ENCODE peak calls at places on chromosomes 16 and 17, in six cellular contexts. One of them, this sample, is unnamed.

GRCh38 chr16:20308801-20309590 is 18.3 kb downstream of the GP2 start:
- DNase-seq in AG10803: no peak
- DNase-seq in AG04449: no peak
- DNase-seq in PC-3: no peak
- DNase-seq in A549: no peak
- DNase-seq in endothelial cell of umbilical vein: no peak
- DNase-seq in this sample: no peak

GRCh38 chr17:15247891-15248529 is 17.1 kb downstream of the PMP22 start:
- DNase-seq in AG10803: peak
- DNase-seq in AG04449: no peak
- DNase-seq in PC-3: peak
- DNase-seq in A549: peak
- DNase-seq in endothelial cell of umbilical vein: peak
- DNase-seq in this sample: no peak

GRCh38 chr16:83968891-83969672 is 1.0 kb downstream of the NECAB2 start:
- DNase-seq in AG10803: no peak
- DNase-seq in AG04449: no peak
- DNase-seq in PC-3: no peak
- DNase-seq in A549: no peak
- DNase-seq in endothelial cell of umbilical vein: no peak
- DNase-seq in this sample: no peak

GRCh38 chr17:69634844-69635243 is 220.3 kb downstream of the MAP2K6 start:
- DNase-seq in AG10803: no peak
- DNase-seq in AG04449: no peak
- DNase-seq in PC-3: no peak
- DNase-seq in A549: no peak
- DNase-seq in endothelial cell of umbilical vein: no peak
- DNase-seq in this sample: no peak

GRCh38 chr17:62701706-62702085 is 74.2 kb downstream of the MRC2 start:
- DNase-seq in AG10803: no peak
- DNase-seq in AG04449: no peak
- DNase-seq in PC-3: no peak
- DNase-seq in A549: no peak
- DNase-seq in endothelial cell of umbilical vein: no peak
- DNase-seq in this sample: no peak

GRCh38 chr17:47997595-47997994 is 26.7 kb downstream of the CDK5RAP3 start:
- DNase-seq in AG10803: no peak
- DNase-seq in AG04449: no peak
- DNase-seq in PC-3: no peak
- DNase-seq in A549: no peak
- DNase-seq in endothelial cell of umbilical vein: no peak
- DNase-seq in this sample: no peak

GRCh38 chr16:73230651-73231050 is 182.7 kb upstream of the ZFHX3 start:
- DNase-seq in AG10803: no peak
- DNase-seq in AG04449: no peak
- DNase-seq in PC-3: no peak
- DNase-seq in A549: no peak
- DNase-seq in endothelial cell of umbilical vein: no peak
- DNase-seq in this sample: no peak

GRCh38 chr16:11791144-11791828 is 5.8 kb downstream of the ZC3H7A start:
- DNase-seq in AG10803: no peak
- DNase-seq in AG04449: no peak
- DNase-seq in PC-3: no peak
- DNase-seq in A549: no peak
- DNase-seq in endothelial cell of umbilical vein: peak
- DNase-seq in this sample: no peak

GRCh38 chr16:12171706-12172105 is 195.2 kb downstream of the SNX29 start:
- DNase-seq in AG10803: no peak
- DNase-seq in AG04449: no peak
- DNase-seq in PC-3: no peak
- DNase-seq in A549: no peak
- DNase-seq in endothelial cell of umbilical vein: no peak
- DNase-seq in this sample: no peak

GRCh38 chr17:38591759-38592241 is 14.0 kb downstream of the SRCIN1 start:
- DNase-seq in AG10803: peak
- DNase-seq in AG04449: no peak
- DNase-seq in PC-3: peak
- DNase-seq in A549: no peak
- DNase-seq in endothelial cell of umbilical vein: no peak
- DNase-seq in this sample: no peak

GRCh38 chr17:45190503-45191282 is 29.0 kb downstream of the HEXIM2 start:
- DNase-seq in AG10803: no peak
- DNase-seq in AG04449: no peak
- DNase-seq in PC-3: no peak
- DNase-seq in A549: no peak
- DNase-seq in endothelial cell of umbilical vein: no peak
- DNase-seq in this sample: no peak

GRCh38 chr17:61214753-61215152 is 184.9 kb upstream of the TBX2 start:
- DNase-seq in AG10803: no peak
- DNase-seq in AG04449: no peak
- DNase-seq in PC-3: no peak
- DNase-seq in A549: no peak
- DNase-seq in endothelial cell of umbilical vein: no peak
- DNase-seq in this sample: no peak

GRCh38 chr17:80645706-80646325 is 101.2 kb downstream of the RPTOR start:
- DNase-seq in AG10803: no peak
- DNase-seq in AG04449: no peak
- DNase-seq in PC-3: peak
- DNase-seq in A549: no peak
- DNase-seq in endothelial cell of umbilical vein: no peak
- DNase-seq in this sample: no peak

GRCh38 chr17:78804777-78805176 is 22.7 kb upstream of the CYTH1 start:
- DNase-seq in AG10803: no peak
- DNase-seq in AG04449: no peak
- DNase-seq in PC-3: no peak
- DNase-seq in A549: no peak
- DNase-seq in endothelial cell of umbilical vein: peak
- DNase-seq in this sample: peak

GRCh38 chr17:66313325-66313724 is 10.9 kb downstream of the PRKCA start:
- DNase-seq in AG10803: no peak
- DNase-seq in AG04449: no peak
- DNase-seq in PC-3: no peak
- DNase-seq in A549: no peak
- DNase-seq in endothelial cell of umbilical vein: no peak
- DNase-seq in this sample: no peak

GRCh38 chr17:74337834-74338500 is 11.9 kb downstream of the KIF19 start:
- DNase-seq in AG10803: no peak
- DNase-seq in AG04449: no peak
- DNase-seq in PC-3: no peak
- DNase-seq in A549: no peak
- DNase-seq in endothelial cell of umbilical vein: no peak
- DNase-seq in this sample: no peak

GRCh38 chr16:47110939-47111338 is 32.8 kb downstream of the NETO2 start:
- DNase-seq in AG10803: no peak
- DNase-seq in AG04449: no peak
- DNase-seq in PC-3: peak
- DNase-seq in A549: peak
- DNase-seq in endothelial cell of umbilical vein: no peak
- DNase-seq in this sample: no peak
- TF ChIP-seq CTCF in AG10803: no peak
- TF ChIP-seq CTCF in AG04449: no peak
- TF ChIP-seq CTCF in PC-3: peak
- TF ChIP-seq CTCF in A549: no peak
- TF ChIP-seq CTCF in endothelial cell of umbilical vein: no peak
- TF ChIP-seq CTCF in this sample: no peak

GRCh38 chr17:2083613-2084128 is 28.8 kb downstream of the HIC1 start:
- DNase-seq in AG10803: no peak
- DNase-seq in AG04449: no peak
- DNase-seq in PC-3: no peak
- DNase-seq in A549: peak
- DNase-seq in endothelial cell of umbilical vein: peak
- DNase-seq in this sample: no peak
- H3K4me3 ChIP-seq in AG10803: no peak
- H3K4me3 ChIP-seq in AG04449: no peak
- H3K4me3 ChIP-seq in PC-3: no peak
- H3K4me3 ChIP-seq in A549: no peak
- H3K4me3 ChIP-seq in endothelial cell of umbilical vein: no peak
- H3K4me3 ChIP-seq in this sample: no peak

GRCh38 chr16:79049040-79049439 is 551.5 kb downstream of the MAF start:
- DNase-seq in AG10803: no peak
- DNase-seq in AG04449: no peak
- DNase-seq in PC-3: no peak
- DNase-seq in A549: no peak
- DNase-seq in endothelial cell of umbilical vein: no peak
- DNase-seq in this sample: no peak

GRCh38 chr16:79051313-79051712 is 549.2 kb downstream of the MAF start:
- DNase-seq in AG10803: no peak
- DNase-seq in AG04449: no peak
- DNase-seq in PC-3: no peak
- DNase-seq in A549: no peak
- DNase-seq in endothelial cell of umbilical vein: no peak
- DNase-seq in this sample: no peak

GRCh38 chr16:79045191-79045590 is 555.3 kb downstream of the MAF start:
- DNase-seq in AG10803: no peak
- DNase-seq in AG04449: no peak
- DNase-seq in PC-3: no peak
- DNase-seq in A549: no peak
- DNase-seq in endothelial cell of umbilical vein: no peak
- DNase-seq in this sample: no peak

GRCh38 chr16:79050063-79050462 is 550.5 kb downstream of the MAF start:
- DNase-seq in AG10803: no peak
- DNase-seq in AG04449: no peak
- DNase-seq in PC-3: no peak
- DNase-seq in A549: no peak
- DNase-seq in endothelial cell of umbilical vein: no peak
- DNase-seq in this sample: no peak

GRCh38 chr16:79047337-79047736 is 553.2 kb downstream of the MAF start:
- DNase-seq in AG10803: no peak
- DNase-seq in AG04449: no peak
- DNase-seq in PC-3: peak
- DNase-seq in A549: peak
- DNase-seq in endothelial cell of umbilical vein: no peak
- DNase-seq in this sample: no peak
- TF ChIP-seq CTCF in AG10803: no peak
- TF ChIP-seq CTCF in AG04449: no peak
- TF ChIP-seq CTCF in PC-3: peak
- TF ChIP-seq CTCF in A549: peak
- TF ChIP-seq CTCF in endothelial cell of umbilical vein: no peak
- TF ChIP-seq CTCF in this sample: no peak

DNA sequence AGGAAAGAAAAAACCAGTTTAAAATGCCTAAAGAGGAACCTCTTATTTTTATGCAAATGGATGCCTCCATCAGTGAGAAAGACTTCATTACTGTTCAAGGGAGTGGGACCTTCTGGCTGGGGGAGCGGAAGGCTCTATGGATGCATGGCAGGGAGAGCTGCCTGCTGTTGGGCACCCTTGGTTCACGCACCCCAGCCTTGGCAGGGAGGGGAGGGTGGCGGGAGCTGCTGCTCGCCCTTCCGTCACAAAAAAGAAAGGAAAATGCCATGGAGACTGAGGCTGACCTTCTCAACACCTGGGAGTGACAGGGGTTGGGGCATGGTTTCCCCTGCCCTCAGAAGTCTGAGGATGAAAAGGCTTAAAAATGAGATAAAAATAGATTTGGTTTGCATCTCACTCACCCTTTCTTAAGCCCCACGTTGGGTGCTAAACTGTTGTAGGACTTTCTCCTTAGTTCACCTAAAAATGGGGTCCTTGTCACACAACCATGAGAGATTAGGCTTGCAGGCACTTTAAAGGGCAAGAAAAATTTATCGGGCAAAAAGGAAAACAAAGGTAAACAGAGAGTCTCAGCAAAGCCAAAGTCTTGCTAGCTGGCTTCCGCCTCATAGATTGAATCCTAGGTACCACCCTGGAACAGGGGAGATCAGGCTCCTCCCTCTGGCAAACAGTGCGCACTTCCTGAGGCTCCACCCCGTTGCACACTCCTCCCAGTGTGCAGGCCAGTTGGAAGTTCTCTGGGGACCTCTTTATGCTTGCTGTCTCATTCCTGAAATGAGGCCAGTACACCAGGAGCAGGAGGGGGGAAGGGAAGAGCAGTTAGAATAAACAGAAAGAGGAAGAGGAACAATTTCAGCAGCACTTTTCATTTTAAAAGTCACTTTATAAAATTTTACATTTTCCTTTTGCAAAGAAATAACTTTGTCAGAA is 31.6 kb downstream of the PHKB start:
- DNase-seq in AG10803: peak
- DNase-seq in AG04449: no peak
- DNase-seq in PC-3: no peak
- DNase-seq in A549: no peak
- DNase-seq in endothelial cell of umbilical vein: no peak
- DNase-seq in this sample: peak
- H3K4me3 ChIP-seq in AG10803: no peak
- H3K4me3 ChIP-seq in AG04449: no peak
- H3K4me3 ChIP-seq in PC-3: no peak
- H3K4me3 ChIP-seq in A549: no peak
- H3K4me3 ChIP-seq in endothelial cell of umbilical vein: no peak
- H3K4me3 ChIP-seq in this sample: no peak

GRCh38 chr16:576197-576822 is 6.5 kb downstream of the PIGQ start:
- DNase-seq in AG10803: no peak
- DNase-seq in AG04449: no peak
- DNase-seq in PC-3: no peak
- DNase-seq in A549: no peak
- DNase-seq in endothelial cell of umbilical vein: no peak
- DNase-seq in this sample: peak
- TF ChIP-seq CTCF in AG10803: no peak
- TF ChIP-seq CTCF in AG04449: no peak
- TF ChIP-seq CTCF in PC-3: no peak
- TF ChIP-seq CTCF in A549: no peak
- TF ChIP-seq CTCF in endothelial cell of umbilical vein: no peak
- TF ChIP-seq CTCF in this sample: no peak

DNA sequence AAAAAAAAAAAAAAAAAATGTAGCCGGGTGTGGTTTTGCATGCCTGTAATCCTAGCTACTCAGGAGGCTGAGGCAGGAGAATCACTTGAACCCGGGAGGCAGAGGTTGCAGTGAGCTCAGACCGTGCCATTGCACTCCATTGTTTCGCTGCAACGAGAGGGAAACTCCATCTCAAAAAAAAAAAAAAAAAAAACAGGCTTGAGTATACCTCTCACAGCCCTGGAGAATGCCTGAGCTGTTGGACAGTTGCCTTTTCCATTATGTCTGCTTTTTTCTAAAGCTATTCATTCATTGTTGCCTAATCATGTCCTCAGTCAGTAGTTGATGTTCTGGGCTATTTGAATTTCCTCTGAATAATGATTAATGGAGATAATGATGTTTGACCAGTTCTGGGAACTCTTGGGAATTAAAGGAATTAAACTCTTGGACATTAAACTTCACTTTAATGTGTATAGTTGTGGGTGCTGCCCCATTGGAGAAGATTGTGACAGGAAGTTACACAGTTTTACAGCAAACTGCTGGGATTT is 11.8 kb downstream of the HMOX2 start:
- DNase-seq in AG10803: peak
- DNase-seq in AG04449: no peak
- DNase-seq in PC-3: no peak
- DNase-seq in A549: no peak
- DNase-seq in endothelial cell of umbilical vein: peak
- DNase-seq in this sample: peak
- H3K4me3 ChIP-seq in AG10803: no peak
- H3K4me3 ChIP-seq in AG04449: no peak
- H3K4me3 ChIP-seq in PC-3: no peak
- H3K4me3 ChIP-seq in A549: no peak
- H3K4me3 ChIP-seq in endothelial cell of umbilical vein: no peak
- H3K4me3 ChIP-seq in this sample: no peak